ENCODE peak calls at places on chromosomes 3 and 15, in six cellular contexts. G is A549, A is HepG2, X is endothelial cell of umbilical vein, M is K562, H is GM12878. O is an unnamed sample.

GRCh38 chr15:29090617-29091466 is 178.8 kb downstream of the NSMCE3 start:
- DNase-seq in M (peak; percentile 71), G (peak; percentile 52), X (no peak), H (no peak), A (peak; percentile 12), O (peak; percentile 44)

GRCh38 chr15:88649286-88649733 is 10.5 kb downstream of the ISG20 start:
- DNase-seq in M (no peak), X (peak; percentile 95), H (no peak), A (peak; percentile 41), G (no peak), O (no peak)

GRCh38 chr15:75887178-75887577 is 16.5 kb upstream of the FBXO22 start:
- DNase-seq in X (no peak), H (no peak), M (no peak), G (no peak), A (peak; percentile 20), O (no peak)

GRCh38 chr15:74957301-74958035 is 896 bp upstream of the RPP25 start:
- DNase-seq in H (no peak), M (no peak), A (no peak), X (no peak), G (peak; percentile 43), O (no peak)

GRCh38 chr3:53721187-53721946 is 124.9 kb downstream of the CHDH start:
- DNase-seq in G (no peak), H (no peak), A (no peak), X (no peak), M (no peak), O (no peak)

GRCh38 chr15:52103217-52104207 is 9.1 kb downstream of the BCL2L10 start:
- DNase-seq in H (peak; percentile 94), X (peak; percentile 98), G (peak; percentile 84), M (no peak), A (peak; percentile 46), O (peak; percentile 72)

GRCh38 chr3:41265823-41266273 is 66.5 kb downstream of the CTNNB1 start:
- DNase-seq in A (peak; percentile 96), H (no peak), G (no peak), M (no peak), X (peak; percentile 36), O (no peak)

GRCh38 chr3:127805026-127805753 is 17.1 kb downstream of the MGLL start:
- DNase-seq in A (no peak), H (no peak), M (no peak), X (no peak), G (no peak), O (no peak)

GRCh38 chr3:132421832-132422231 is 4.5 kb downstream of the DNAJC13 start:
- DNase-seq in A (peak; percentile 60), G (no peak), M (no peak), X (no peak), H (no peak), O (no peak)

GRCh38 chr3:142150271-142150670 is 927 bp upstream of the TFDP2 start:
- DNase-seq in G (no peak), H (no peak), A (no peak), X (no peak), M (no peak), O (no peak)

GRCh38 chr15:99993681-99994131 is 260.5 kb upstream of the LYSMD4 start:
- DNase-seq in H (no peak), X (no peak), G (no peak), M (no peak), A (no peak), O (no peak)

GRCh38 chr3:171615281-171615680 is 155.1 kb upstream of the TNIK start:
- DNase-seq in H (no peak), G (no peak), M (no peak), A (no peak), X (no peak), O (no peak)

GRCh38 chr3:171614318-171614967 is 154.2 kb upstream of the TNIK start:
- DNase-seq in M (peak; percentile 57), A (peak; percentile 4), G (no peak), X (peak; percentile 37), H (no peak), O (peak; percentile 6)

GRCh38 chr3:171620825-171621434 is 160.7 kb upstream of the TNIK start:
- DNase-seq in X (no peak), H (no peak), G (no peak), M (no peak), A (no peak), O (no peak)

GRCh38 chr3:171616798-171617197 is 156.6 kb upstream of the TNIK start:
- DNase-seq in X (no peak), H (no peak), G (no peak), A (no peak), M (no peak), O (no peak)

DNA sequence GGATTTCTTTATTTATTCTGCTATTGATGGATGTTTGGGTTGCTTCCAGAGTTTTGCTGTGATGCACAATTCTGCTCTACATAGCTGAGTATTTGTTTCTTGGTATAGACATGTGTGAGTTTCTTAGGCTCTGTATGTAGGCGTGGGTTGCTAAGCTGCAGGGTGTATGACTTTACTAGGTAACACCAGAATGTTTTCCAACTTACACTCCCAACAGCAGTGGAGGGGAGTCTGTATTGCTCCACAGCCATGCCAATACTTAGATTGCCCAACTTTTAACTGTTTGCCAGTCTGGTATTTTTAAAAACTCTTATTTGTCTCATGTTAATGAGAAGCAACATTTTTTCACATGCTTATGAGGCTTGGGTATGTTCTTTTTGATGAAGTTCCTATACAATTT is 155.5 kb upstream of the TNIK start:
- DNase-seq in M (no peak), A (no peak), H (no peak), G (no peak), X (no peak), O (peak; percentile 17)
- TF ChIP-seq MAX in M (no peak), A (no peak), H (no peak), G (no peak), X (no peak), O (no peak)

GRCh38 chr3:32910954-32911353 is 40.5 kb upstream of the CCR4 start:
- DNase-seq in M (peak; percentile 2), G (no peak), A (no peak), X (no peak), H (no peak), O (no peak)

GRCh38 chr3:32909999-32910398 is 41.4 kb upstream of the CCR4 start:
- DNase-seq in M (peak; percentile 2), X (no peak), G (no peak), H (no peak), A (no peak), O (no peak)

GRCh38 chr3:32912046-32912445 is 39.4 kb upstream of the CCR4 start:
- DNase-seq in G (no peak), A (no peak), H (no peak), X (no peak), M (peak; percentile 1), O (no peak)

GRCh38 chr3:32913790-32914446 is 37.5 kb upstream of the CCR4 start:
- DNase-seq in H (no peak), X (no peak), M (peak; percentile 2), A (no peak), G (no peak), O (no peak)
- TF ChIP-seq MYC in H (no peak), X (no peak), M (no peak), A (no peak), G (no peak), O (no peak)

GRCh38 chr3:50169858-50170257 is 14.7 kb downstream of the SEMA3F start:
- DNase-seq in M (no peak), X (no peak), A (no peak), H (no peak), G (no peak), O (no peak)

GRCh38 chr3:50173685-50174516 is 17.5 kb upstream of the GNAT1 start:
- DNase-seq in G (no peak), M (no peak), X (no peak), A (no peak), H (no peak), O (peak; percentile 78)

GRCh38 chr3:50170689-50171088 is 15.6 kb downstream of the SEMA3F start:
- DNase-seq in M (peak; percentile 38), X (peak; percentile 90), H (no peak), A (peak; percentile 48), G (no peak), O (peak; percentile 62)

GRCh38 chr3:50172615-50173220 is 17.6 kb downstream of the SEMA3F start:
- DNase-seq in A (no peak), X (no peak), G (no peak), H (no peak), M (no peak), O (no peak)

GRCh38 chr3:50171540-50172301 is 16.6 kb downstream of the SEMA3F start:
- DNase-seq in G (no peak), M (no peak), A (peak; percentile 94), X (no peak), H (no peak), O (no peak)
- TF ChIP-seq MAX in G (no peak), M (no peak), A (peak; percentile 91), X (no peak), H (no peak), O (no peak)

GRCh38 chr3:105965384-105965783 is 96.6 kb upstream of the CBLB start:
- DNase-seq in X (peak; percentile 77), A (no peak), M (no peak), G (no peak), H (no peak), O (no peak)
- TF ChIP-seq MYC in X (no peak), A (no peak), M (no peak), G (no peak), H (no peak), O (no peak)

O was measured in NB4.